ENCODE peak calls at places on chromosome 6, in four cellular contexts. O, C, S and J are unnamed samples.

GRCh38 chr6:7591770-7592169 is 1.8 kb downstream of the SNRNP48 start:
- DNase-seq in O (no peak), C (no peak), S (no peak), J (no peak)

GRCh38 chr6:150256618-150257272 is 112.1 kb upstream of the IYD start:
- DNase-seq in O (peak; percentile 88), C (no peak), S (peak; percentile 60), J (no peak)

GRCh38 chr6:40343318-40343886 is 243.8 kb downstream of the LRFN2 start:
- DNase-seq in O (no peak), C (no peak), S (no peak), J (peak; percentile 3)

GRCh38 chr6:108781419-108782110 is 66.7 kb upstream of the ARMC2 start:
- DNase-seq in O (peak; percentile 21), C (no peak), S (no peak), J (no peak)

GRCh38 chr6:4466769-4467480 is 309.3 kb upstream of the CDYL start:
- DNase-seq in O (peak; percentile 19), C (no peak), S (peak; percentile 77), J (no peak)

GRCh38 chr6:20827798-20828197 is 293.5 kb downstream of the CDKAL1 start:
- DNase-seq in O (peak; percentile 88), C (no peak), S (no peak), J (no peak)

GRCh38 chr6:150685860-150686259 is 86.2 kb downstream of the PLEKHG1 start:
- DNase-seq in O (no peak), C (peak; percentile 80), S (peak; percentile 64), J (peak; percentile 30)

GRCh38 chr6:16181429-16182359 is 52.8 kb downstream of the MYLIP start:
- DNase-seq in O (no peak), C (no peak), S (peak; percentile 19), J (no peak)

GRCh38 chr6:131561925-131562707 is 10.9 kb upstream of the ARG1 start:
- DNase-seq in O (no peak), C (no peak), S (no peak), J (no peak)

GRCh38 chr6:44264154-44265002 is 973 bp downstream of the NFKBIE start:
- DNase-seq in O (no peak), C (peak; percentile 90), S (no peak), J (peak; percentile 33)

GRCh38 chr6:15535495-15536200 is 127.2 kb downstream of the DTNBP1 start:
- DNase-seq in O (no peak), C (no peak), S (no peak), J (no peak)

GRCh38 chr6:12401200-12401599 is 111.0 kb downstream of the EDN1 start:
- DNase-seq in O (no peak), C (no peak), S (no peak), J (no peak)

GRCh38 chr6:46042355-46042999 is 26.8 kb upstream of the CLIC5 start:
- DNase-seq in O (peak; percentile 34), C (peak; percentile 30), S (peak; percentile 59), J (peak; percentile 6)

GRCh38 chr6:22466665-22467064 is 102.7 kb upstream of the HDGFL1 start:
- DNase-seq in O (no peak), C (no peak), S (no peak), J (no peak)

GRCh38 chr6:4799912-4800311 is 23.7 kb downstream of the CDYL start:
- DNase-seq in O (no peak), C (no peak), S (no peak), J (no peak)

GRCh38 chr6:80088637-80089036 is 17.8 kb upstream of the BCKDHB start:
- DNase-seq in O (no peak), C (no peak), S (no peak), J (no peak)

GRCh38 chr6:13194852-13195251 is 133.5 kb downstream of the TBC1D7 start:
- DNase-seq in O (peak; percentile 53), C (peak; percentile 79), S (peak; percentile 69), J (peak; percentile 6)

GRCh38 chr6:53347250-53347920 is 1.4 kb downstream of the ELOVL5 start:
- DNase-seq in O (peak; percentile 54), C (peak; percentile 77), S (peak; percentile 64), J (peak; percentile 54)

GRCh38 chr6:49514571-49515484 is 15.1 kb downstream of the GLYATL3 start:
- DNase-seq in O (no peak), C (no peak), S (peak; percentile 83), J (no peak)

GRCh38 chr6:20441921-20442320 is 40.2 kb downstream of the E2F3 start:
- DNase-seq in O (no peak), C (no peak), S (no peak), J (no peak)

GRCh38 chr6:147787407-147787806 is 278.9 kb downstream of the SAMD5 start:
- DNase-seq in O (no peak), C (no peak), S (peak; percentile 7), J (no peak)

GRCh38 chr6:1464796-1465348 is 75.5 kb downstream of the FOXF2 start:
- DNase-seq in O (no peak), C (no peak), S (no peak), J (no peak)

GRCh38 chr6:138541793-138542481 is 42.6 kb upstream of the NHSL1 start:
- DNase-seq in O (peak; percentile 58), C (no peak), S (no peak), J (no peak)

GRCh38 chr6:6890400-6890858 is 217.3 kb upstream of the RREB1 start:
- DNase-seq in O (no peak), C (no peak), S (no peak), J (no peak)

GRCh38 chr6:21593927-21594421 is 423 bp downstream of the SOX4 start:
- DNase-seq in O (peak; percentile 74), C (peak; percentile 55), S (no peak), J (peak; percentile 68)

GRCh38 chr6:166500246-166500645 is 86.2 kb downstream of the RAMACL start:
- DNase-seq in O (no peak), C (no peak), S (no peak), J (no peak)

GRCh38 chr6:160978141-160978926 is 13.2 kb upstream of the MAP3K4 start:
- DNase-seq in O (peak; percentile 69), C (no peak), S (no peak), J (no peak)

GRCh38 chr6:127459231-127459641 is at the start of gene KIAA0408:
- DNase-seq in O (peak; percentile 64), C (no peak), S (peak; percentile 45), J (no peak)

GRCh38 chr6:157246771-157247484 is 76.4 kb downstream of the TMEM242 start:
- DNase-seq in O (no peak), C (no peak), S (no peak), J (no peak)

GRCh38 chr6:90467546-90467945 is 119.3 kb downstream of the MAP3K7 start:
- DNase-seq in O (no peak), C (no peak), S (no peak), J (no peak)

GRCh38 chr6:7703148-7703680 is 22.7 kb upstream of the BMP6 start:
- DNase-seq in O (no peak), C (no peak), S (no peak), J (no peak)

GRCh38 chr6:26156850-26157149 is 69.6 kb downstream of the HFE start:
- DNase-seq in O (no peak), C (no peak), S (no peak), J (no peak)
- H4K20me1 ChIP-seq in O (no peaks in the 10 kb centered on the region), C (no peaks in the 10 kb centered on the region), S (peaks cover 28% of the 10 kb centered on the region), J (peaks cover 18% of the 10 kb centered on the region)

GRCh38 chr6:155481215-155481614 is 25.6 kb upstream of the NOX3 start:
- DNase-seq in O (peak; percentile 76), C (no peak), S (no peak), J (no peak)
- H3K27ac ChIP-seq in O (no peak overlapping the region), C (no peak overlapping the region), S (no peak overlapping the region), J (no peak overlapping the region)

DNA sequence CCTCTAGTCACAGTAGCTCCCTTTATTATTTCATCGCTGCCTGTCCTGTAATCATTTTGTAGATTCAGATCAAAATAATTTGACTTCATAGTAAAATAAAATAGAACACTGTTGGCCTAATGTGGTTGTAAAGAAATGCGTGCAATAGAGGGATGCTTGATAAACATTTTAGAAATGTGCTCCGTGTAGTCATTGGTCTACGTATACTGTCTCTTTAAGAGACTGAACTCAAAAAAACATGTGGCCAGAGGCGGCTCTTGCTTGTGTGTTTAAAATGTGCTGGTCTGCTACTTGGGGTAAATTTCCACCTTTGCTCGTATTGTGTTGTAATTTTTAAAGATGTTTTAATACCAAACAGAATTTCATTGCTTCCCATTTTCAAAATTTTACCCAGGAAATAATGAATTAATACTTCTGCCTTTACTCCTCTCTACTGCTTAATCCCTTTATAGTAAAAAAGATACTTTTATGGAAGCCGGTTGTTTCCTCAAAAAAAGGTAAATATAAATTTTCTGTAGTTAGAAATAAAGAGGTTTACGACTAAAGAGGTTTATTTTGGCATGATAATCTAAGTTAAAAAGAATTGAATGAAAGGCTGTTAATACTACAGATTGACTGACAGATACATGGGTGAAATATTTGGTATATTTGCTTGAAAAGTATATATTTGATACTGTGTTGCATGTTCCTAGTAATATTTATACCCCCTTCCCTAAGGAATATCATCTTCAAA is 2.0 kb downstream of the LIN28B start:
- DNase-seq in O (no peak), C (no peak), S (no peak), J (peak; percentile 60)
- H3K4me1 ChIP-seq in O (no peaks in the 10 kb centered on the region), C (no peaks in the 10 kb centered on the region), S (no peaks in the 10 kb centered on the region), J (peaks cover 88% of the 10 kb centered on the region)

GRCh38 chr6:63578757-63579156 is 6.5 kb downstream of the LOC128125822 start:
- DNase-seq in O (no peak), C (no peak), S (no peak), J (no peak)
- H4K20me1 ChIP-seq in O (no peaks in the 10 kb centered on the region), C (peaks cover 40% of the 10 kb centered on the region), S (peaks cover 71% of the 10 kb centered on the region), J (peaks cover 40% of the 10 kb centered on the region)

DNA sequence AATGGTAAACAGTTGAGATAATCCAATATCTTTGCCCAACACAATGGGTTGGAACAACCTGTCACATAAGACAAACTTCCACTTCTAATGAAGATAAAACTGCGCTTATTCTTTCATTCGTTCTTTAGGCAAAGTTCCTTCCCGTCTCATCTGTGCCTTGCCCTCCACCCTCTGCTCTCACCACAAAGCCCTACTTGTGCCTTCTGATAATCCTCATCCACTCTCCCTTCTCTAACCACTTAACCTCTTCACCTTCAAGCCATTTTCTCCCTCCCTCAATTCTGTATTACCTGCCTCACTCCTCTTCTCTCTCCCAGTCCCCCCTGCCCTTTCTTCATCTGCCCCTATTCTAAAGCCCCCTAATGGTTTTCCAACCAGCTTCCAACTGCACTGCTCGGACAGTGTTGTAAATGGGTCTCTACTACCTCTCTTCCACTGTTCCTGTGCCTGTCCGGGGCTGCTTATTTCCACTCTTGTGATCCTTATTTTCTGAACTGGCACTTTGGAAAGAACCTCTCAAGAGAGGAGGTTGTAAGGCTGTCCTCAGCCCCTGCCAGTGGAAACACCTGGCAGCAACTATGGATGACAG is 62.9 kb upstream of the MYB start:
- DNase-seq in O (no peak), C (no peak), S (no peak), J (no peak)
- H3K27ac ChIP-seq in O (no peak overlapping the region), C (no peak overlapping the region), S (no peak overlapping the region), J (no peak overlapping the region)